ENCODE peak calls at places on chromosomes 12 and 14, in four cellular contexts. P, X, B and C are unnamed samples. For H3K4me1, the result is how much of the 10 kb centered on the place peaks cover.

GRCh38 chr12:1978078-1978477 is 26.2 kb downstream of the DCP1B start:
- DNase-seq in X (no peak), P (no peak), B (no peak), C (no peak)

GRCh38 chr12:102917026-102917787 is at the start of gene PAH:
- DNase-seq in B (no peak), X (peak), P (no peak), C (peak)

GRCh38 chr12:95083938-95084337 is 10.5 kb upstream of the NR2C1 start:
- DNase-seq in X (no peak), B (no peak), P (peak), C (peak)

GRCh38 chr12:68559246-68559645 is 51.5 kb upstream of the RAP1B start:
- DNase-seq in P (no peak), X (no peak), B (no peak), C (no peak)

GRCh38 chr12:127143020-127143419 is 1124.0 kb upstream of the TMEM132C start:
- DNase-seq in X (no peak), B (no peak), P (no peak), C (no peak)

GRCh38 chr12:116458492-116458891 is 100.7 kb upstream of the MAP1LC3B2 start:
- DNase-seq in X (no peak), P (no peak), B (no peak), C (no peak)

GRCh38 chr12:71710276-71711125 is 24.6 kb downstream of the TMEM19 start:
- DNase-seq in B (no peak), X (no peak), P (no peak), C (no peak)

GRCh38 chr14:75401356-75401755 is 26.5 kb upstream of the JDP2 start:
- DNase-seq in P (peak), B (peak), X (no peak), C (no peak)

GRCh38 chr14:62409185-62409584 is 636.1 kb downstream of the KCNH5 start:
- DNase-seq in X (no peak), P (no peak), B (no peak), C (no peak)

GRCh38 chr14:30527196-30527595 is 31.8 kb upstream of the G2E3 start:
- DNase-seq in P (no peak), X (no peak), B (no peak), C (no peak)

GRCh38 chr12:17278946-17279345 is 673.0 kb upstream of the LMO3 start:
- DNase-seq in P (no peak), X (no peak), B (no peak), C (no peak)

GRCh38 chr12:64352181-64352580 is 38.4 kb downstream of the C12orf56 start:
- DNase-seq in P (no peak), B (no peak), X (no peak), C (no peak)

GRCh38 chr12:60921541-60921940 is 1325.7 kb downstream of the SLC16A7 start:
- DNase-seq in B (no peak), P (no peak), X (no peak), C (no peak)

GRCh38 chr12:126243814-126244213 is 1178.6 kb downstream of the AACS start:
- DNase-seq in B (no peak), P (no peak), X (no peak), C (no peak)

GRCh38 chr14:43778956-43779639 is 728.0 kb downstream of the FSCB start:
- DNase-seq in X (no peak), B (no peak), P (no peak), C (no peak)

GRCh38 chr12:60100150-60100549 is 504.3 kb downstream of the SLC16A7 start:
- DNase-seq in X (no peak), B (no peak), P (no peak), C (no peak)

GRCh38 chr12:88420460-88420859 is 159.8 kb downstream of the KITLG start:
- DNase-seq in B (no peak), X (no peak), P (no peak), C (no peak)

GRCh38 chr12:110109037-110109836 is 14.9 kb upstream of the IFT81 start:
- DNase-seq in B (peak), X (no peak), P (peak), C (peak)

GRCh38 chr12:15322164-15323054 is at the start of gene PTPRO:
- DNase-seq in X (no peak), P (no peak), B (no peak), C (peak)

GRCh38 chr14:99146991-99147740 is 124.8 kb downstream of the BCL11B start:
- DNase-seq in X (no peak), B (no peak), P (peak), C (no peak)

GRCh38 chr14:25953532-25954144 is 644.2 kb downstream of the NOVA1 start:
- DNase-seq in B (peak), P (peak), X (no peak), C (peak)

GRCh38 chr14:95713596-95714371 is at the start of gene TCL1A:
- DNase-seq in B (no peak), X (no peak), P (no peak), C (no peak)

GRCh38 chr14:58491593-58491992 is 64.1 kb downstream of the KIAA0586 start:
- DNase-seq in B (no peak), P (no peak), X (no peak), C (no peak)

GRCh38 chr12:116319316-116319715 is 41.8 kb upstream of the MED13L start:
- DNase-seq in P (no peak), B (no peak), X (no peak), C (no peak)

GRCh38 chr12:89355243-89356068 is 3.2 kb upstream of the DUSP6 start:
- DNase-seq in B (no peak), X (no peak), P (no peak), C (no peak)

GRCh38 chr12:4380332-4380731 is 820 bp upstream of the FGF23 start:
- DNase-seq in P (no peak), X (no peak), B (no peak), C (no peak)

GRCh38 chr12:116142936-116143882 is 134.3 kb downstream of the MED13L start:
- DNase-seq in B (no peak), X (no peak), P (no peak), C (no peak)

GRCh38 chr12:19186722-19187661 is 57.5 kb downstream of the PLEKHA5 start:
- DNase-seq in X (no peak), P (no peak), B (no peak), C (no peak)

GRCh38 chr12:120692524-120693033 is 5.6 kb downstream of the MLEC start:
- DNase-seq in X (no peak), B (no peak), P (no peak), C (no peak)
- H3K4me1 ChIP-seq in X (under half), B (under half), P (under half), C (half or more)

GRCh38 chr12:26113194-26113654 is 11.6 kb downstream of the BHLHE41 start:
- DNase-seq in X (no peak), P (no peak), B (no peak), C (peak)
- H3K27ac ChIP-seq in X (no peak), P (peak), B (no peak), C (peak)

DNA sequence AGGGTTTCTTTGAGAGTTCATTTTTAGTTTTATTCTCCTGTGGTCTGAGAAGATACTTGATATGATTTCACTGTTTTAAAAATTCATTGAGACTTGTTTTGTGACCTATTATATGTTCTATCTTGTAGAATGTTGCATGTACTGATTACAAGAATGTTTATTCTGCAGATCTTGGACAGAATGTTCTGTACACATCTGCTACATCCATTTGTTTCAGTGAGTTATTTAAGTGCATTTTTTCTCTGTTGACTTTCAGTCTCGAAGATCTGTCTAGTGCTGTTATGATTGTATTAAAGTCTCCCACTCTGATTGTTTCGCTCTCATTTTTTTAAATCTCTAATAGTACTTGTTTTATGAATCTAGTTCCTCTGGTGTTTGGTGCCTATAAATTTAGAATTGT is 1319.8 kb downstream of the TMEM121 start:
- DNase-seq in P (no peak), B (no peak), X (no peak), C (no peak)
- H3K4me1 ChIP-seq in P (under half), B (under half), X (under half), C (half or more)

GRCh38 chr12:69948874-69949273 is 123.8 kb downstream of the MYRFL start:
- DNase-seq in B (no peak), P (no peak), X (no peak), C (no peak)

GRCh38 chr12:69951108-69951507 is 126.1 kb downstream of the MYRFL start:
- DNase-seq in P (no peak), X (no peak), B (no peak), C (no peak)

GRCh38 chr12:69949324-69949723 is 124.3 kb downstream of the MYRFL start:
- DNase-seq in X (no peak), B (peak), P (no peak), C (no peak)

GRCh38 chr12:69947123-69947522 is 122.1 kb downstream of the MYRFL start:
- DNase-seq in B (no peak), P (no peak), X (no peak), C (no peak)

DNA sequence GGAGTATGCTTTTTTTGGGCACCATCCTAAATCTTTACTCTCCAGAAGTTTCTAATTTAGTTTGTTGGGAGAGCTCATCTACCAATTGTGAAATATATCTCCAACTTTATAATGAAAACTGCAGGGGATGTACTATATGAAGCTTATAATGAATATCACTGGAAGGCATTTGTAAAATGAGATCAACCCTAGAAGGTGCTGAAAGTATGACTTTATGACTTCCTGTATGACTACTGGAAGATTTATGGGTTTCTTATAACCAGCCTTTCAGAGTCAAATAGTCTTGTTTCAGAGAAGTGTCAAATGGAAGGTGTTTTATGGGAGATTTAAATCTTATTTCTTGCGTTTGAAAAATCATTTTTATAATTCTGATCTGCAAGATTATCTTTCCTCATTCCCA is 122.9 kb downstream of the MYRFL start:
- DNase-seq in B (no peak), X (no peak), P (no peak), C (no peak)
- H3K27ac ChIP-seq in B (no peak), X (no peak), P (no peak), C (no peak)

GRCh38 chr12:31966558-31967205 is 7.5 kb downstream of the RESF1 start:
- DNase-seq in X (no peak), P (no peak), B (no peak), C (no peak)

GRCh38 chr12:31961137-31961536 is 1.9 kb downstream of the RESF1 start:
- DNase-seq in P (no peak), B (no peak), X (no peak), C (no peak)

GRCh38 chr12:31962076-31962475 is 2.9 kb downstream of the RESF1 start:
- DNase-seq in P (no peak), X (no peak), B (no peak), C (no peak)

GRCh38 chr12:31965090-31965489 is 5.9 kb downstream of the RESF1 start:
- DNase-seq in B (no peak), P (no peak), X (peak), C (no peak)

GRCh38 chr12:31964280-31964679 is 5.1 kb downstream of the RESF1 start:
- DNase-seq in P (no peak), B (no peak), X (no peak), C (no peak)
- H3K4me1 ChIP-seq in P (under half), B (under half), X (half or more), C (under half)

GRCh38 chr14:68631691-68632590 is 160.9 kb downstream of the ZFP36L1 start:
- DNase-seq in P (peak), B (no peak), X (no peak), C (no peak)
- H3K27ac ChIP-seq in P (peak), B (no peak), X (no peak), C (no peak)

GRCh38 chr12:101678081-101678480 is 19.4 kb upstream of the CHPT1 start:
- DNase-seq in P (no peak), B (no peak), X (no peak), C (no peak)

GRCh38 chr12:101671157-101671791 is 26.2 kb upstream of the CHPT1 start:
- DNase-seq in X (no peak), P (no peak), B (no peak), C (no peak)

GRCh38 chr12:101671839-101672238 is 25.6 kb upstream of the CHPT1 start:
- DNase-seq in B (no peak), X (no peak), P (no peak), C (no peak)

GRCh38 chr12:101680240-101680639 is 17.2 kb upstream of the CHPT1 start:
- DNase-seq in B (no peak), X (no peak), P (no peak), C (no peak)

DNA sequence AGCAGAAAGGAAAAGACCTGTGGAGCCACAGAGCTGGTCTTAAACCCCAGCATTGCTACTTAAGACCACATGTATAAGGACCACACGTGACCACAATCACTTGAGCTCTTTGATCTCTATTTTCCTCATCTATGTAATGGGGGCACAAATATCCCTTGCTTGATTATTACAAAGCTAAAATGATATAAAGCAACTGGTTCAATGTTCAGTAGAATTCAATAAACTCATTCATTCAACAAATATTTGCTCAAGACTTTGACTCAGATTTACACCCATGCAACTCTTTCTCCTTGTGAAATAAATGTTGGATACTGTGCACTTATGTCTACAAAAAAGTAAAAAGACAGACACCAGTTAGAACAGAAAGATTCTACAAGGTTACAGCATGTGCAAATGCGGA is 21.9 kb upstream of the CHPT1 start:
- DNase-seq in X (no peak), P (no peak), B (no peak), C (no peak)
- H3K4me1 ChIP-seq in X (under half), P (under half), B (under half), C (under half)

GRCh38 chr12:25787701-25788100 is 170.8 kb upstream of the RASSF8 start:
- DNase-seq in B (no peak), X (no peak), P (no peak), C (no peak)
- H3K27ac ChIP-seq in B (no peak), X (no peak), P (no peak), C (no peak)

DNA sequence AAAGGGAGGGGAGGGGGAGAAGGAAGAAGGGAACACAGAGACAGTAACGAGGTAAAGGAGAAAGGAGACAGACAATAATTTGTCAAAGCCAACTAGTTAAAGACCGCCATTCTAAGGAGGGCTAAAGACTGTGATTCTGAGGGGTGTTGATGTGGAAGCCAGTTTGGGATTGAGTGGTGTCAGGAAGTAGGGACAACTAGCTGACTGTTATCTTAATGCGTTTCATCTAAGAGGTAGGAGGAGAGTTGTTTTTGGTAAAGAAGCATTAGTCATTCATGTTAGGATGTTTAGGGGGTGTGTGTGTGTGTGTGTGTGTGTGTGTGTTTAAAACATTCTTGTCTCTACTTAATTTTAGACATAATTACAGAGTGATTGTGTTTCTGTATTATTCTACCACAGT is 95.0 kb downstream of the INSM2 start:
- DNase-seq in X (no peak), P (no peak), B (no peak), C (no peak)
- H3K4me1 ChIP-seq in X (under half), P (under half), B (under half), C (under half)